ENCODE peak calls at places on chromosomes 4 and X, in six cellular contexts. F, Z, Y, B, M and G are unnamed samples.

GRCh38 chr4:86498560-86499166 is 95.5 kb upstream of the PTPN13 start:
- DNase-seq in Z (peak), Y (peak), M (no peak), F (peak), B (peak), G (peak)

GRCh38 chrX:69025802-69026301 is 139.4 kb downstream of the PJA1 start:
- DNase-seq in Z (no peak), Y (no peak), B (peak), F (no peak), M (no peak), G (no peak)

GRCh38 chr4:143626134-143626859 is 74.2 kb downstream of the FREM3 start:
- DNase-seq in M (no peak), Z (peak), Y (no peak), F (peak), B (no peak), G (peak)

GRCh38 chrX:107449490-107450175 is at the start of gene FRMPD3:
- DNase-seq in F (no peak), Y (no peak), B (no peak), Z (peak), M (no peak), G (no peak)

GRCh38 chr4:138982754-138983153 is 32.8 kb upstream of the NOCT start:
- DNase-seq in M (no peak), B (no peak), Z (no peak), F (no peak), Y (no peak), G (no peak)

GRCh38 chr4:3364199-3364598 is 71.4 kb downstream of the RGS12 start:
- DNase-seq in Y (no peak), Z (no peak), M (no peak), F (no peak), B (no peak), G (no peak)

GRCh38 chr4:115325836-115326235 is 212.4 kb upstream of the NDST4 start:
- DNase-seq in Y (no peak), F (no peak), B (no peak), M (no peak), Z (no peak), G (no peak)

GRCh38 chr4:120291541-120291940 is 224.9 kb upstream of the MAD2L1 start:
- DNase-seq in B (no peak), M (no peak), F (no peak), Z (no peak), Y (no peak), G (no peak)

GRCh38 chr4:76518241-76518640 is 83.2 kb downstream of the SHROOM3 start:
- DNase-seq in F (no peak), Z (no peak), Y (no peak), M (no peak), B (no peak), G (no peak)

GRCh38 chrX:16839852-16840460 is 30.2 kb downstream of the RBBP7 start:
- DNase-seq in F (no peak), Y (no peak), M (no peak), Z (no peak), B (peak), G (no peak)

GRCh38 chr4:37882665-37883296 is 8.1 kb upstream of the TBC1D1 start:
- DNase-seq in M (no peak), F (no peak), Z (no peak), Y (no peak), B (peak), G (no peak)